ENCODE peak calls at places on chromosomes 2 and 18, in four cellular contexts. C is ovary, D is fibroblast of lung, M is Peyer's patch. V is an unnamed sample. For H3K4me1 and H3K27me3, the result is how much of the 10 kb centered on the place peaks cover.

GRCh38 chr18:56803076-56803475 is 151.9 kb downstream of the WDR7 start:
- DNase-seq in C (no peak), D (no peak), M (no peak), V (no peak)

GRCh38 chr2:240319855-240320560 is 115.5 kb upstream of the GPC1 start:
- DNase-seq in C (peak), D (peak), M (no peak), V (peak)

GRCh38 chr2:45260946-45261345 is 251.7 kb upstream of the SIX2 start:
- DNase-seq in C (no peak), D (no peak), M (no peak), V (no peak)

GRCh38 chr2:202034249-202035088 is 814 bp downstream of the FZD7 start:
- DNase-seq in C (peak), D (peak), M (no peak), V (no peak)

GRCh38 chr2:102141915-102142828 is at the start of gene IL1R1:
- DNase-seq in C (peak), D (peak), M (no peak), V (peak)

GRCh38 chr2:49224426-49225010 is 70.2 kb upstream of the FSHR start:
- DNase-seq in C (no peak), D (no peak), M (no peak), V (no peak)

GRCh38 chr2:149527998-149528775 is 59.4 kb downstream of the MMADHC start:
- DNase-seq in C (no peak), D (no peak), M (no peak), V (no peak)

GRCh38 chr2:156434461-156435291 is 1.5 kb upstream of the GPD2 start:
- DNase-seq in C (no peak), D (no peak), M (no peak), V (no peak)

GRCh38 chr2:100064592-100065006 is 77.8 kb downstream of the AFF3 start:
- DNase-seq in C (no peak), D (no peak), M (no peak), V (no peak)

GRCh38 chr2:149084924-149085795 is 46.7 kb downstream of the LYPD6B start:
- DNase-seq in C (no peak), D (no peak), M (no peak), V (no peak)

GRCh38 chr2:237397072-237397471 is 16.9 kb downstream of the COL6A3 start:
- DNase-seq in C (no peak), D (no peak), M (no peak), V (no peak)

GRCh38 chr2:54610700-54611099 is 112.8 kb upstream of the EML6 start:
- DNase-seq in C (no peak), D (no peak), M (no peak), V (no peak)

GRCh38 chr2:127196549-127196948 is 23.6 kb downstream of the CYP27C1 start:
- DNase-seq in C (no peak), D (no peak), M (no peak), V (no peak)

GRCh38 chr2:235647836-235648235 is 154.0 kb downstream of the AGAP1 start:
- DNase-seq in C (no peak), D (no peak), M (no peak), V (no peak)

GRCh38 chr18:78754311-78755043 is 225.1 kb upstream of the SALL3 start:
- DNase-seq in C (no peak), D (no peak), M (no peak), V (no peak)

GRCh38 chr2:138767101-138767500 is 13.1 kb downstream of the NXPH2 start:
- DNase-seq in C (no peak), D (no peak), M (no peak), V (no peak)

GRCh38 chr2:104856086-104856972 is 2.4 kb downstream of the POU3F3 start:
- DNase-seq in C (no peak), D (no peak), M (no peak), V (peak)

GRCh38 chr2:55119711-55120487 is 69.6 kb upstream of the RTN4 start:
- DNase-seq in C (no peak), D (peak), M (no peak), V (no peak)

GRCh38 chr2:204027105-204027504 is 90.5 kb downstream of the ICOS start:
- DNase-seq in C (no peak), D (peak), M (no peak), V (no peak)

GRCh38 chr2:204024906-204025475 is 88.4 kb downstream of the ICOS start:
- DNase-seq in C (no peak), D (no peak), M (no peak), V (no peak)

GRCh38 chr2:204024503-204024902 is 87.9 kb downstream of the ICOS start:
- DNase-seq in C (no peak), D (peak), M (no peak), V (no peak)

GRCh38 chr2:204023088-204023487 is 86.5 kb downstream of the ICOS start:
- DNase-seq in C (no peak), D (no peak), M (no peak), V (no peak)

GRCh38 chr2:204026294-204026693 is 89.7 kb downstream of the ICOS start:
- DNase-seq in C (no peak), D (no peak), M (no peak), V (no peak)
- TF ChIP-seq CTCF in C (no peak), D (no peak), M (no peak), V (no peak)

GRCh38 chr2:12870692-12871091 is 154.0 kb downstream of the TRIB2 start:
- DNase-seq in C (no peak), D (no peak), M (no peak), V (no peak)
- H3K4me1 ChIP-seq in C (under half), D (under half), M (under half), V (under half)

GRCh38 chr18:47253101-47253654 is 1.7 kb upstream of the SKOR2 start:
- DNase-seq in C (no peak), D (no peak), M (no peak), V (no peak)
- H3K27me3 ChIP-seq in C (under half), D (under half), M (under half), V (half or more)

GRCh38 chr2:68942827-68943226 is 9.9 kb downstream of the GKN2 start:
- DNase-seq in C (no peak), D (no peak), M (no peak), V (no peak)

GRCh38 chr2:68946117-68946516 is 6.6 kb downstream of the GKN2 start:
- DNase-seq in C (no peak), D (no peak), M (no peak), V (no peak)

GRCh38 chr2:68940369-68940768 is 12.3 kb downstream of the GKN2 start:
- DNase-seq in C (no peak), D (no peak), M (no peak), V (no peak)

GRCh38 chr2:68939962-68940361 is 12.7 kb downstream of the GKN2 start:
- DNase-seq in C (no peak), D (no peak), M (no peak), V (no peak)

GRCh38 chr2:68943581-68944568 is 8.8 kb downstream of the GKN2 start:
- DNase-seq in C (peak), D (peak), M (peak), V (no peak)
- TF ChIP-seq CTCF in C (peak), D (peak), M (peak), V (peak)

V was measured in left lung.